ENCODE peak calls at places on chromosome 13, in ten cellular contexts. M, U, Z, Y, K, J, L, X, A and O are unnamed samples. For H3K4me1, the result is how much of the 10 kb centered on the place peaks cover.

GRCh38 chr13:24361138-24361537 is 51.8 kb downstream of the C1QTNF9 start:
- DNase-seq in M (no peak), U (no peak), Z (no peak), Y (no peak), K (no peak), J (no peak), L (no peak), X (no peak), A (no peak), O (no peak)

GRCh38 chr13:110683203-110683883 is 22.6 kb downstream of the CARS2 start:
- DNase-seq in M (no peak), U (peak), Z (no peak), Y (peak), K (no peak), J (peak), L (no peak), X (no peak), A (no peak), O (peak)

GRCh38 chr13:65789815-65790214 is 1440.3 kb downstream of the PCDH9 start:
- DNase-seq in M (no peak), U (peak), Z (no peak), Y (no peak), K (no peak), J (no peak), L (no peak), X (no peak), A (no peak), O (no peak)

GRCh38 chr13:37209621-37210020 is 104.2 kb upstream of the CSNK1A1L start:
- DNase-seq in M (no peak), U (peak), Z (no peak), Y (no peak), K (no peak), J (no peak), L (no peak), X (no peak), A (no peak), O (no peak)

GRCh38 chr13:19984430-19985218 is 26.1 kb downstream of the ZMYM2 start:
- DNase-seq in M (no peak), U (peak), Z (no peak), Y (no peak), K (no peak), J (peak), L (no peak), X (no peak), A (no peak), O (no peak)

GRCh38 chr13:67857581-67858310 is 627.6 kb upstream of the PCDH9 start:
- DNase-seq in M (no peak), U (no peak), Z (no peak), Y (no peak), K (no peak), J (no peak), L (no peak), X (no peak), A (no peak), O (no peak)

GRCh38 chr13:94252209-94252608 is 227.3 kb downstream of the DCT start:
- DNase-seq in M (no peak), U (no peak), Z (no peak), Y (no peak), K (no peak), J (no peak), L (no peak), X (no peak), A (no peak), O (no peak)

GRCh38 chr13:25902946-25903345 is 148.9 kb downstream of the SHISA2 start:
- DNase-seq in M (no peak), U (no peak), Z (no peak), Y (no peak), K (no peak), J (no peak), L (no peak), X (no peak), A (no peak), O (no peak)

GRCh38 chr13:106291006-106291405 is 244.5 kb downstream of the EFNB2 start:
- DNase-seq in M (no peak), U (peak), Z (no peak), Y (no peak), K (no peak), J (no peak), L (no peak), X (no peak), A (no peak), O (no peak)

GRCh38 chr13:95641291-95641811 is 3.2 kb downstream of the DZIP1 start:
- DNase-seq in M (no peak), U (peak), Z (peak), Y (peak), K (no peak), J (no peak), L (peak), X (peak), A (no peak), O (no peak)

GRCh38 chr13:79780240-79780639 is 299.3 kb downstream of the NDFIP2 start:
- DNase-seq in M (no peak), U (peak), Z (no peak), Y (no peak), K (no peak), J (no peak), L (no peak), X (no peak), A (no peak), O (no peak)

GRCh38 chr13:106534844-106535551 is 464 bp downstream of the EFNB2 start:
- DNase-seq in M (no peak), U (peak), Z (no peak), Y (peak), K (no peak), J (no peak), L (peak), X (peak), A (no peak), O (no peak)

GRCh38 chr13:91141619-91142061 is 205.8 kb upstream of the MIR17HG start:
- DNase-seq in M (no peak), U (no peak), Z (no peak), Y (no peak), K (no peak), J (no peak), L (no peak), X (no peak), A (no peak), O (no peak)

GRCh38 chr13:111886217-111886945 is 180.6 kb upstream of the SOX1 start:
- DNase-seq in M (no peak), U (no peak), Z (peak), Y (no peak), K (no peak), J (no peak), L (no peak), X (no peak), A (no peak), O (no peak)

GRCh38 chr13:50055454-50055853 is 40.2 kb downstream of the KCNRG start:
- DNase-seq in M (no peak), U (no peak), Z (no peak), Y (no peak), K (no peak), J (no peak), L (no peak), X (no peak), A (no peak), O (no peak)

GRCh38 chr13:74251778-74252519 is 117.7 kb upstream of the KLF12 start:
- DNase-seq in M (no peak), U (no peak), Z (no peak), Y (no peak), K (no peak), J (no peak), L (no peak), X (no peak), A (no peak), O (no peak)

GRCh38 chr13:72973234-72973633 is 85.6 kb upstream of the KLF5 start:
- DNase-seq in M (no peak), U (no peak), Z (no peak), Y (no peak), K (no peak), J (no peak), L (no peak), X (no peak), A (no peak), O (no peak)

GRCh38 chr13:72970301-72970880 is 88.4 kb upstream of the KLF5 start:
- DNase-seq in M (no peak), U (no peak), Z (no peak), Y (no peak), K (no peak), J (no peak), L (no peak), X (no peak), A (no peak), O (no peak)

GRCh38 chr13:72970956-72971355 is 87.8 kb upstream of the KLF5 start:
- DNase-seq in M (no peak), U (peak), Z (no peak), Y (no peak), K (no peak), J (no peak), L (no peak), X (no peak), A (no peak), O (no peak)
- H3K27ac ChIP-seq in M (no peak), U (no peak), Z (no peak), Y (peak), K (no peak), J (no peak), L (no peak), X (no peak), A (no peak), O (no peak)

DNA sequence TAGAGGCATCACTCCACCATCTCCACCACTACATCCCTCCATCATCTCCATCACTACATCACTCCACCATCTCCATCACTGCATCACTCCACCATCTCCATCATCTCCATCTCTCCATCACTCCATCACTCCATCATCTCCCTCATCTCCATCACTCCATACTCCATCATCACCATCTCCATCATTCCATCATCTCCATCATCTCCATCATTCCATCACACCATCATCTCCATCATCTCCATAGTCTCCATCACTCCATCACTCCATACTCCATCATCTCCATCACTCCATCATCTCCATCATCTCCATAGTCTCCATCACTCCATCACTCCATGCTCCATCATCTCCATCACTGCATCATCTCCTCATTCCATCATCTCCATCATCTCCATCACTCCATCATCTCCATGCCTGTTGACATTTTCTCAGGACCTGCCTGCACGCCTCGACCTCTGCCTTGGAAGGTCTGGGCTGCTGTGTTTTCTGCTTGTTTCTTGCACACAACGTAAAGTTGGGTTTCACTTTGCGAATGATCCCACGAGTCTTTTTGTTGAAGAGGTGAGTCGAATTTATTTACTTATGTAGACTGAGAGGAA is 21.2 kb upstream of the RASA3 start:
- DNase-seq in M (no peak), U (no peak), Z (no peak), Y (no peak), K (no peak), J (no peak), L (no peak), X (no peak), A (no peak), O (no peak)
- H3K4me1 ChIP-seq in M (under half), U (under half), Z (under half), Y (under half), K (under half), J (under half), L (under half), X (under half), A (under half), O (under half)

GRCh38 chr13:30063892-30064291 is 213.5 kb upstream of the UBL3 start:
- DNase-seq in M (no peak), U (no peak), Z (peak), Y (no peak), K (no peak), J (no peak), L (no peak), X (no peak), A (no peak), O (no peak)

GRCh38 chr13:30061217-30061616 is 210.8 kb upstream of the UBL3 start:
- DNase-seq in M (no peak), U (peak), Z (no peak), Y (no peak), K (no peak), J (no peak), L (no peak), X (no peak), A (no peak), O (no peak)

DNA sequence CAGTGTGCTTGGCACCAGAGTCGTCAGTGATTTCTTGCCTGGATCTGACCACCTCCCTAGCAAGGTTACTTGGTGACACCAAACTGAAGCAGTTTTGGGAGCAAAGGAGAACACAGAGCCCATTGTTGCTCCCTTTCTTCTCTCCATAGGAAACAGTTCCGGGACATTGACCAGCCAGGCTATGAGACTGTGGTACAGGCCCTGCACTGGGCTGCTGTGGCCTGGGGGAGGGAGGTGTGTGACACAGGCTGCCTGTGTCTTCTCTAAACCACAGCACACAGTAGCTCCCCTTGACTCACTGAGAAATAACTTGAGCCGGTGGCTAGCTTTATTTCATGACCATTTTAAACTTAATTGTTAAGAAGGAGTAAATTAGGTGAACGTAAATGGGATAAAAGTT is 214.8 kb upstream of the UBL3 start:
- DNase-seq in M (no peak), U (no peak), Z (peak), Y (no peak), K (no peak), J (no peak), L (no peak), X (no peak), A (no peak), O (no peak)
- TF ChIP-seq CTCF in M (no peak), U (no peak), Z (no peak), Y (no peak), K (no peak), J (no peak), L (no peak), X (no peak), A (no peak), O (no peak)

GRCh38 chr13:42524487-42525034 is 49.4 kb upstream of the TNFSF11 start:
- DNase-seq in M (no peak), U (no peak), Z (no peak), Y (no peak), K (no peak), J (no peak), L (no peak), X (no peak), A (no peak), O (no peak)
- H3K27ac ChIP-seq in M (no peak), U (no peak), Z (no peak), Y (peak), K (no peak), J (peak), L (no peak), X (no peak), A (no peak), O (no peak)

DNA sequence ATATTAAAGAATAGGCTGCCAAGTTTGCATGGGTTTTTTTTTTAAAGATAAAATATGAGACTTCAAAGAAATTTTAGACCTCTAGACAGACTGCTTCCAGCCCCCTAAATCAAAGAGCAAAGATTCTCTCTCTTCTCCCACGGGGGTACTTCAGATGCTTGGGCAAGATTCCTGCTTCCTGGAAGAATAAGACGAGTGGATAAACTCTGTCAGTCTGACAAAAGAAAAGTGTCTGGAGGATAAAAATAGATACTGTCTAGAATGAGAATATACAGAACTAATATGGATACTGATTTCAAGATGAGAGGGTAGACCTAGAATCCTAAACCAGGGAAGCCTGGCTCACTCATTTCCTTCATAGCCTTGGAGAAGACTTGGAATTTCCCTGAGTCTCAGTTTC is 435.1 kb downstream of the FOXO1 start:
- DNase-seq in M (no peak), U (no peak), Z (no peak), Y (no peak), K (no peak), J (no peak), L (no peak), X (no peak), A (no peak), O (no peak)
- H3K4me1 ChIP-seq in M (half or more), U (under half), Z (under half), Y (under half), K (under half), J (under half), L (under half), X (under half), A (under half), O (under half)

DNA sequence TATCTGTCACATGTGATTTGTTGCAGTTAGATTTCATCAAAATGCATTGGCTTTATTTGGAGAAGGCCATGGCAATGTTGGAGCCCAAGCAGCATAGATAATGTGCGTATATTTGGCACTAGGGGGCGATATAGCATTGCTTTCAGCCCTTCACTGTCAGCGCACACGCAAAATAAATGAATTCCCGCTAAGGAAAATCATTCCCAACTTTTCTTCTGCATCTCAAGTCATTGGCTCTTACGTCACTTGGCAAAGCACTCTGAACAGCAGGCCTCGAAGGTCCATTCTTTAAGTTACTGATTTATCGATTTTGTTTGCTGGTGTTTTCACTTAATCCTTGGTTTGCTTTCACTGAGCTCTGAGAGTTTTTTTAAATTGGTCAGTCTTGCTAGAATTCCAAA is 97.9 kb upstream of the IPO5 start:
- DNase-seq in M (no peak), U (peak), Z (peak), Y (peak), K (no peak), J (peak), L (no peak), X (peak), A (no peak), O (no peak)
- TF ChIP-seq CTCF in M (peak), U (peak), Z (peak), Y (peak), K (peak), J (peak), L (peak), X (peak), A (peak), O (peak)

GRCh38 chr13:44189085-44189484 is 184.5 kb upstream of the SERP2 start:
- DNase-seq in M (no peak), U (no peak), Z (peak), Y (no peak), K (no peak), J (no peak), L (no peak), X (no peak), A (no peak), O (no peak)
- H3K27ac ChIP-seq in M (no peak), U (no peak), Z (no peak), Y (no peak), K (no peak), J (no peak), L (no peak), X (no peak), A (no peak), O (no peak)

DNA sequence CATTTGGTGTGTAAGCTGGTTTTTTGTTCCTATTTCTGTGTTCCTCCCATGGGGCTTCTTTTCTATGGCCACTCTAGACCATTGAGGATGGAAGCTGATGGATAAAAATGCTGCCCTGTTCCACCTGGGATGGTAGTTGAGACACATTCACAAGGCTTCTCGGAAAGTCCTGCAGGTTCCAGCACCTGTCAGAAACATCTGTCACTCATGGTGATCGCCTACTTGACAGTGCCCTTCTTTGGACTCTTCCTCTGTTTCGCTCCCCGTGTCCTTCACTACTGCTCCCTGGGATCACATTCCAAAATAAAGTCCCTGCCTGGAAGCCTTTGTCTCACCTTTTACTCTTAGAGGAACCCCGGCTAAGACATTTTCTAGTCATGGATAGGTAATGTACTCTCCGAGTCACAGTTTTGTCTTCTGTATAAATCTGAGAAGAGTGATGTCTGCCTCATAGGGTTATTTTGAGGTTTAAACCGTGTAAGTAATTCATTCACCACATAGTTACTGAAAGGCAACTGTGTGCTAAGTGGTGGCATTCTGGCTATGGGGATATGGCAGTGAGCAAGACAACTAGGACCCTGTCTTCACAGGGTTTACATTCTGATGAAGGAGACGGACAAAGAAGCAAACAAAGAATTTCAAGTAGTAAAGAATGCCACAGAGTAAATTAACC is 21.0 kb downstream of the UBAC2 start:
- DNase-seq in M (no peak), U (no peak), Z (peak), Y (no peak), K (no peak), J (no peak), L (no peak), X (no peak), A (no peak), O (no peak)
- H3K4me1 ChIP-seq in M (half or more), U (under half), Z (under half), Y (under half), K (half or more), J (under half), L (half or more), X (under half), A (under half), O (under half)

DNA sequence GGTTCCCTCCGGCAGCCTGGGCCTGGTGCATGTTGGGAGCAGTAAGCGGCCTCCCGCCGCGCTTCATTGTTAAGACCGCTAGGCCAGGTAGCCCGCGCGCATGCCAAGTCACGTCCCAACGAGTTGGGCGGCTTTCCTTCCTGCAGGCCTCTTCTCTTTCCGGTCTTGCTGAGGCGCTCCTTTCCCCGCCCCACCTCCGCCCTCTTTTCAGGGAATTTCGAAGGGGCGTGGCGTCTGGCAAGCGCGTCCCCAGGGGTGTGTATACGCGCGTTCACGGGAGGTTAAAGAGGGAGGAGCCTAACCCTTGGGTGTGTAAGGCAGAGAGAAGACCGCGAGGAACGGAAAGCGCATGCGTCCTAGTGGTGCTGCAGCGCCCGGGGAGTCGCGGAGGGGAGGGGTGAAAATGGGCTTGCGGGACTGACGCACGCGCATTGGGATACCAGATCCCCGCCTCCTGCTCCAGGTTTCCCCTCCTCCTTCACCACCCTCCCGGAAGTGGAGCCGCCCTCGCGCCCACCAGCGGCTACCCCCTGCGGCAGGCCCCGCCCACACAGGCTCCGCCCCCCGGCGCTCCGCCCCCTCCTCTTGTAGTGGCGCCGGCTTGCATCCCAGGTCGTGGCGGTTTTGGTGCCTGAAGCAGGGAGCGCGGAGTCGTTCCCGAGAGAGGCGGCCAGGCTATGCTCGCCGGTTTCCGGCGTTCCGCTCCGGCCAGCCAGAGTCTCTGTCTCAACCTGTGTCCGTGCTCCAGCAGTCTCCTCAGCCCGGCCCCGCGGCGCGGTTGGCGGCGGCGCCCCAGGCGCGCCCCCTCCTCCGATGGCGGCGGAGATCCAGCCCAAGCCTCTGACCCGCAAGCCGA is at the start of gene WDFY2:
- DNase-seq in M (peak), U (peak), Z (peak), Y (peak), K (peak), J (peak), L (peak), X (peak), A (peak), O (peak)
- TF ChIP-seq CTCF in M (no peak), U (peak), Z (peak), Y (peak), K (no peak), J (peak), L (peak), X (peak), A (peak), O (peak)